ENCODE peak calls at places on chromosomes 12 and 14, in eight cellular contexts. One of them, this sample, is unnamed.

GRCh38 chr12:14403711-14404164 is 38.3 kb downstream of the ATF7IP start:
- DNase-seq in CD4-positive, alpha-beta T cell: no peak
- DNase-seq in breast epithelium: no peak
- DNase-seq in neural progenitor cell: no peak
- DNase-seq in mammary epithelial cell: peak
- DNase-seq in SK-N-SH: peak
- DNase-seq in substantia nigra: no peak
- DNase-seq in left ventricle myocardium inferior: no peak
- DNase-seq in this sample: no peak

GRCh38 chr12:61521258-61521657 is 738.9 kb upstream of the USP15 start:
- DNase-seq in CD4-positive, alpha-beta T cell: no peak
- DNase-seq in breast epithelium: no peak
- DNase-seq in neural progenitor cell: peak
- DNase-seq in mammary epithelial cell: no peak
- DNase-seq in SK-N-SH: no peak
- DNase-seq in substantia nigra: no peak
- DNase-seq in left ventricle myocardium inferior: no peak
- DNase-seq in this sample: no peak

GRCh38 chr12:113456199-113456598 is 15.5 kb downstream of the LHX5 start:
- DNase-seq in CD4-positive, alpha-beta T cell: no peak
- DNase-seq in breast epithelium: no peak
- DNase-seq in neural progenitor cell: no peak
- DNase-seq in mammary epithelial cell: no peak
- DNase-seq in SK-N-SH: no peak
- DNase-seq in substantia nigra: no peak
- DNase-seq in left ventricle myocardium inferior: no peak
- DNase-seq in this sample: no peak

GRCh38 chr12:117897379-117898161 is 71.2 kb downstream of the KSR2 start:
- DNase-seq in CD4-positive, alpha-beta T cell: no peak
- DNase-seq in breast epithelium: no peak
- DNase-seq in neural progenitor cell: no peak
- DNase-seq in mammary epithelial cell: no peak
- DNase-seq in SK-N-SH: no peak
- DNase-seq in substantia nigra: no peak
- DNase-seq in left ventricle myocardium inferior: no peak
- DNase-seq in this sample: no peak

GRCh38 chr12:5503774-5504173 is 71.9 kb downstream of the NTF3 start:
- DNase-seq in CD4-positive, alpha-beta T cell: no peak
- DNase-seq in breast epithelium: peak
- DNase-seq in neural progenitor cell: no peak
- DNase-seq in mammary epithelial cell: peak
- DNase-seq in SK-N-SH: no peak
- DNase-seq in substantia nigra: no peak
- DNase-seq in left ventricle myocardium inferior: no peak
- DNase-seq in this sample: no peak

GRCh38 chr12:3795096-3795799 is 42.3 kb upstream of the CRACR2A start:
- DNase-seq in CD4-positive, alpha-beta T cell: no peak
- DNase-seq in breast epithelium: no peak
- DNase-seq in neural progenitor cell: no peak
- DNase-seq in mammary epithelial cell: no peak
- DNase-seq in SK-N-SH: no peak
- DNase-seq in substantia nigra: no peak
- DNase-seq in left ventricle myocardium inferior: no peak
- DNase-seq in this sample: no peak

GRCh38 chr12:115949675-115950074 is 327.8 kb downstream of the MED13L start:
- DNase-seq in CD4-positive, alpha-beta T cell: no peak
- DNase-seq in breast epithelium: no peak
- DNase-seq in neural progenitor cell: no peak
- DNase-seq in mammary epithelial cell: no peak
- DNase-seq in SK-N-SH: no peak
- DNase-seq in substantia nigra: no peak
- DNase-seq in left ventricle myocardium inferior: no peak
- DNase-seq in this sample: no peak

GRCh38 chr12:120225852-120226640 is 25.1 kb upstream of the RPLP0 start:
- DNase-seq in CD4-positive, alpha-beta T cell: no peak
- DNase-seq in breast epithelium: no peak
- DNase-seq in neural progenitor cell: no peak
- DNase-seq in mammary epithelial cell: no peak
- DNase-seq in SK-N-SH: no peak
- DNase-seq in substantia nigra: no peak
- DNase-seq in left ventricle myocardium inferior: peak
- DNase-seq in this sample: no peak

GRCh38 chr12:123660328-123660727 is 10.6 kb upstream of the TCTN2 start:
- DNase-seq in CD4-positive, alpha-beta T cell: no peak
- DNase-seq in breast epithelium: no peak
- DNase-seq in neural progenitor cell: no peak
- DNase-seq in mammary epithelial cell: peak
- DNase-seq in SK-N-SH: no peak
- DNase-seq in substantia nigra: no peak
- DNase-seq in left ventricle myocardium inferior: no peak
- DNase-seq in this sample: no peak

GRCh38 chr12:14399871-14400270 is 34.4 kb downstream of the ATF7IP start:
- DNase-seq in CD4-positive, alpha-beta T cell: no peak
- DNase-seq in breast epithelium: no peak
- DNase-seq in neural progenitor cell: no peak
- DNase-seq in mammary epithelial cell: peak
- DNase-seq in SK-N-SH: no peak
- DNase-seq in substantia nigra: no peak
- DNase-seq in left ventricle myocardium inferior: no peak
- DNase-seq in this sample: no peak

GRCh38 chr12:116525418-116526001 is 33.7 kb upstream of the MAP1LC3B2 start:
- DNase-seq in CD4-positive, alpha-beta T cell: no peak
- DNase-seq in breast epithelium: peak
- DNase-seq in neural progenitor cell: no peak
- DNase-seq in mammary epithelial cell: peak
- DNase-seq in SK-N-SH: no peak
- DNase-seq in substantia nigra: no peak
- DNase-seq in left ventricle myocardium inferior: peak
- DNase-seq in this sample: no peak

GRCh38 chr12:52278931-52279682 is 4.7 kb downstream of the KRT86 start:
- DNase-seq in CD4-positive, alpha-beta T cell: peak
- DNase-seq in breast epithelium: peak
- DNase-seq in neural progenitor cell: peak
- DNase-seq in mammary epithelial cell: peak
- DNase-seq in SK-N-SH: peak
- DNase-seq in substantia nigra: peak
- DNase-seq in left ventricle myocardium inferior: peak
- DNase-seq in this sample: peak

GRCh38 chr12:120249875-120250795 is 15.4 kb downstream of the PXN start:
- DNase-seq in CD4-positive, alpha-beta T cell: no peak
- DNase-seq in breast epithelium: no peak
- DNase-seq in neural progenitor cell: no peak
- DNase-seq in mammary epithelial cell: no peak
- DNase-seq in SK-N-SH: no peak
- DNase-seq in substantia nigra: no peak
- DNase-seq in left ventricle myocardium inferior: peak
- DNase-seq in this sample: no peak

GRCh38 chr14:63510538-63510937 is 32.6 kb downstream of the PPP2R5E start:
- DNase-seq in CD4-positive, alpha-beta T cell: no peak
- DNase-seq in breast epithelium: no peak
- DNase-seq in neural progenitor cell: no peak
- DNase-seq in mammary epithelial cell: no peak
- DNase-seq in SK-N-SH: no peak
- DNase-seq in substantia nigra: no peak
- DNase-seq in left ventricle myocardium inferior: no peak
- DNase-seq in this sample: no peak

DNA sequence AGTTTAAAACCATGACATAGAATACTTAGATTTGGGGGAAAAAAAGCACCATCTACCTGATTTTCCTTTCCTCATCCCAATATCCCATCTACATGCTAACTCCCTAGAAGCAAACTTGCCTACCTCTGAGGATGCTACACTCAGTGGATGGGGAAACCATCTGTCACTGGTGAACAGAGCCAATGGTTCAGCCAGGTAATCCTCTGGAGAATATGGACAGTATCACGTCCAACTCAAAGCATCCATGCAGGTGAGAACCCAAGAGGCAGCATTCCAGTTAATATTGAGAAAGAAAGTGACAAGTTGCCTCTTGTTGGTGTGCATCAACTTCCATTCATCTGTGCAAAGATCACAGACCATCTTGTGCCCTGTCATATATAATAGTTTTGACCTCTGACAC is 73.2 kb downstream of the NUAK1 start:
- DNase-seq in CD4-positive, alpha-beta T cell: no peak
- DNase-seq in breast epithelium: no peak
- DNase-seq in neural progenitor cell: no peak
- DNase-seq in mammary epithelial cell: no peak
- DNase-seq in SK-N-SH: no peak
- DNase-seq in substantia nigra: no peak
- DNase-seq in left ventricle myocardium inferior: no peak
- DNase-seq in this sample: no peak
- H3K27ac ChIP-seq in CD4-positive, alpha-beta T cell: no peak
- H3K27ac ChIP-seq in breast epithelium: no peak
- H3K27ac ChIP-seq in neural progenitor cell: no peak
- H3K27ac ChIP-seq in mammary epithelial cell: no peak
- H3K27ac ChIP-seq in SK-N-SH: no peak
- H3K27ac ChIP-seq in substantia nigra: no peak
- H3K27ac ChIP-seq in left ventricle myocardium inferior: peak
- H3K27ac ChIP-seq in this sample: no peak

GRCh38 chr12:56117778-56118687 is at the start of gene ZC3H10:
- DNase-seq in CD4-positive, alpha-beta T cell: peak
- DNase-seq in breast epithelium: peak
- DNase-seq in neural progenitor cell: peak
- DNase-seq in mammary epithelial cell: peak
- DNase-seq in SK-N-SH: peak
- DNase-seq in substantia nigra: peak
- DNase-seq in left ventricle myocardium inferior: peak
- DNase-seq in this sample: peak

GRCh38 chr12:56118688-56119045 is 601 bp downstream of the ZC3H10 start:
- DNase-seq in CD4-positive, alpha-beta T cell: no peak
- DNase-seq in breast epithelium: no peak
- DNase-seq in neural progenitor cell: no peak
- DNase-seq in mammary epithelial cell: no peak
- DNase-seq in SK-N-SH: no peak
- DNase-seq in substantia nigra: no peak
- DNase-seq in left ventricle myocardium inferior: no peak
- DNase-seq in this sample: no peak

GRCh38 chr12:56116267-56117081 is at the start of gene RPL41:
- DNase-seq in CD4-positive, alpha-beta T cell: peak
- DNase-seq in breast epithelium: peak
- DNase-seq in neural progenitor cell: peak
- DNase-seq in mammary epithelial cell: peak
- DNase-seq in SK-N-SH: peak
- DNase-seq in substantia nigra: peak
- DNase-seq in left ventricle myocardium inferior: peak
- DNase-seq in this sample: peak

GRCh38 chr12:56114084-56114483 is 2.3 kb upstream of the RPL41 start:
- DNase-seq in CD4-positive, alpha-beta T cell: no peak
- DNase-seq in breast epithelium: no peak
- DNase-seq in neural progenitor cell: no peak
- DNase-seq in mammary epithelial cell: no peak
- DNase-seq in SK-N-SH: no peak
- DNase-seq in substantia nigra: no peak
- DNase-seq in left ventricle myocardium inferior: no peak
- DNase-seq in this sample: no peak

GRCh38 chr12:56115329-56115728 is 1.1 kb upstream of the RPL41 start:
- DNase-seq in CD4-positive, alpha-beta T cell: no peak
- DNase-seq in breast epithelium: no peak
- DNase-seq in neural progenitor cell: peak
- DNase-seq in mammary epithelial cell: peak
- DNase-seq in SK-N-SH: no peak
- DNase-seq in substantia nigra: peak
- DNase-seq in left ventricle myocardium inferior: no peak
- DNase-seq in this sample: no peak
- H3K27ac ChIP-seq in CD4-positive, alpha-beta T cell: peak
- H3K27ac ChIP-seq in breast epithelium: peak
- H3K27ac ChIP-seq in neural progenitor cell: no peak
- H3K27ac ChIP-seq in mammary epithelial cell: peak
- H3K27ac ChIP-seq in SK-N-SH: peak
- H3K27ac ChIP-seq in substantia nigra: no peak
- H3K27ac ChIP-seq in left ventricle myocardium inferior: peak
- H3K27ac ChIP-seq in this sample: peak

DNA sequence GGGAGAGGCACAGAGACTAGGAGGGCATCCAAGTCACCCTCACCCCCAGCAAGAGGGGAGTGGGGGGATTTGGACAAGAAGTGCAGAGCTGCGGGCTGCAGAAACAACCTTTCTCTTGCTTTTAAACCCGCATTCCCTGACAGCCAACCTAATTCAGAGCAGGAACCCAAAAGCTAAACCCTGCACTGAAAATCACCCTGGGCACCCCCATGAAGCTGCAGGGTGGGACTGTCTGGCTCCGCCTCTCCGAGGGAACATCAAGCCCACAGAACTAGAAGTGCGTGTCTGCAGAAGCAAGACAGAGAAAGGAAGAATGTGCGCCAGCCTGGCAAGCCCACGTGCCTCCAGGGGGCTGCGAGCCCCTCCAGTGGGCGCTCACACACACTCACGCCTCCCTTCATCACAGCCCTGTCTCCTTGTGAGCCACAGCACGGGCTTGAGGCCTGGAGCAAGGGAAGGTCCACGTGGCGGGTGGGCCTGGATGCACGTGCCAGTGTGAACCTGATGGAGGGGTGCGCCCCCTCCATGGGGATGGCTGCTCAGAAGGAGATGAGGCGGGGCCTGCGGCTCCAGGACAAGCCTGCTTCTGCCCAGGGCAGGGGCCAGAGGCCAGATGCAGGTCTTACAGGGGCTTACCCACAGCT is 27.8 kb upstream of the PNMA1 start:
- DNase-seq in CD4-positive, alpha-beta T cell: no peak
- DNase-seq in breast epithelium: no peak
- DNase-seq in neural progenitor cell: no peak
- DNase-seq in mammary epithelial cell: no peak
- DNase-seq in SK-N-SH: peak
- DNase-seq in substantia nigra: no peak
- DNase-seq in left ventricle myocardium inferior: no peak
- DNase-seq in this sample: no peak
- H3K27ac ChIP-seq in CD4-positive, alpha-beta T cell: peak
- H3K27ac ChIP-seq in breast epithelium: peak
- H3K27ac ChIP-seq in neural progenitor cell: no peak
- H3K27ac ChIP-seq in mammary epithelial cell: peak
- H3K27ac ChIP-seq in SK-N-SH: peak
- H3K27ac ChIP-seq in substantia nigra: peak
- H3K27ac ChIP-seq in left ventricle myocardium inferior: peak
- H3K27ac ChIP-seq in this sample: peak

GRCh38 chr14:79554816-79555215 is 656.5 kb downstream of the DIO2 start:
- DNase-seq in CD4-positive, alpha-beta T cell: no peak
- DNase-seq in breast epithelium: no peak
- DNase-seq in neural progenitor cell: no peak
- DNase-seq in mammary epithelial cell: no peak
- DNase-seq in SK-N-SH: no peak
- DNase-seq in substantia nigra: no peak
- DNase-seq in left ventricle myocardium inferior: no peak
- DNase-seq in this sample: no peak

GRCh38 chr14:79552778-79553177 is 658.5 kb downstream of the DIO2 start:
- DNase-seq in CD4-positive, alpha-beta T cell: no peak
- DNase-seq in breast epithelium: no peak
- DNase-seq in neural progenitor cell: peak
- DNase-seq in mammary epithelial cell: no peak
- DNase-seq in SK-N-SH: no peak
- DNase-seq in substantia nigra: no peak
- DNase-seq in left ventricle myocardium inferior: no peak
- DNase-seq in this sample: no peak

GRCh38 chr14:79557309-79557708 is 654.0 kb downstream of the DIO2 start:
- DNase-seq in CD4-positive, alpha-beta T cell: no peak
- DNase-seq in breast epithelium: no peak
- DNase-seq in neural progenitor cell: no peak
- DNase-seq in mammary epithelial cell: no peak
- DNase-seq in SK-N-SH: no peak
- DNase-seq in substantia nigra: no peak
- DNase-seq in left ventricle myocardium inferior: no peak
- DNase-seq in this sample: no peak

GRCh38 chr14:79551591-79551990 is 659.7 kb downstream of the DIO2 start:
- DNase-seq in CD4-positive, alpha-beta T cell: no peak
- DNase-seq in breast epithelium: no peak
- DNase-seq in neural progenitor cell: no peak
- DNase-seq in mammary epithelial cell: no peak
- DNase-seq in SK-N-SH: no peak
- DNase-seq in substantia nigra: no peak
- DNase-seq in left ventricle myocardium inferior: no peak
- DNase-seq in this sample: no peak

GRCh38 chr14:79555429-79555828 is 655.9 kb downstream of the DIO2 start:
- DNase-seq in CD4-positive, alpha-beta T cell: no peak
- DNase-seq in breast epithelium: no peak
- DNase-seq in neural progenitor cell: no peak
- DNase-seq in mammary epithelial cell: no peak
- DNase-seq in SK-N-SH: no peak
- DNase-seq in substantia nigra: no peak
- DNase-seq in left ventricle myocardium inferior: no peak
- DNase-seq in this sample: no peak
- H3K27ac ChIP-seq in CD4-positive, alpha-beta T cell: no peak
- H3K27ac ChIP-seq in breast epithelium: no peak
- H3K27ac ChIP-seq in neural progenitor cell: no peak
- H3K27ac ChIP-seq in mammary epithelial cell: no peak
- H3K27ac ChIP-seq in SK-N-SH: no peak
- H3K27ac ChIP-seq in substantia nigra: no peak
- H3K27ac ChIP-seq in left ventricle myocardium inferior: no peak
- H3K27ac ChIP-seq in this sample: no peak